ENCODE peak calls at places on chromosome 2, in ten cellular contexts. H is NCI-H2029 treated with DMSO at 0.1 percent for 48 hours; U is hippocampal formation; O is cardiac fibroblast; A is stimulated activated CD8-positive, alpha-beta memory T cell treated with anti-CD3 and anti-CD28 coated beads, Interleukin-15, amount 100 ng/mL, for 1 hour; L is kidney; M is breast epithelium; X is hypothalamus; D is HepG2; Z is stimulated activated naive CD8-positive, alpha-beta T cell treated with anti-CD3 and anti-CD28 coated beads, Interleukin-15, Interleukin-2, amounts not matched to agents 100 U/mL and 50 U/mL, for 24 hours. F is an unnamed sample.

GRCh38 chr2:202039278-202040100 is 5.8 kb downstream of the FZD7 start:
- DNase-seq in H (no peak), U (no peak), O (no peak), A (no peak), L (no peak), M (no peak), X (no peak), D (no peak), Z (no peak), F (no peak)

GRCh38 chr2:98617149-98617548 is 8.8 kb downstream of the UNC50 start:
- DNase-seq in H (no peak), U (no peak), O (no peak), A (no peak), L (no peak), M (no peak), X (no peak), D (no peak), Z (no peak), F (no peak)

GRCh38 chr2:113877651-113878594 is 12.0 kb upstream of the ACTR3 start:
- DNase-seq in H (peak), U (no peak), O (peak), A (no peak), L (no peak), M (no peak), X (no peak), D (peak), Z (no peak), F (no peak)

GRCh38 chr2:230721712-230722111 is 9.1 kb downstream of the CAB39 start:
- DNase-seq in H (no peak), U (no peak), O (peak), A (no peak), L (no peak), M (no peak), X (no peak), D (no peak), Z (no peak), F (no peak)

GRCh38 chr2:129192117-129192516 is 787.3 kb upstream of the RAB6C start:
- DNase-seq in H (no peak), U (no peak), O (no peak), A (no peak), L (no peak), M (no peak), X (no peak), D (no peak), Z (no peak), F (peak)

GRCh38 chr2:241692448-241692847 is 5.8 kb upstream of the DTYMK start:
- DNase-seq in H (no peak), U (no peak), O (peak), A (no peak), L (no peak), M (no peak), X (no peak), D (no peak), Z (no peak), F (no peak)

GRCh38 chr2:113124181-113124961 is 3.0 kb upstream of the IL1RN start:
- DNase-seq in H (no peak), U (no peak), O (peak), A (no peak), L (no peak), M (no peak), X (no peak), D (peak), Z (peak), F (no peak)

GRCh38 chr2:72806280-72806955 is 19.4 kb downstream of the EXOC6B start:
- DNase-seq in H (no peak), U (no peak), O (no peak), A (no peak), L (no peak), M (no peak), X (no peak), D (no peak), Z (no peak), F (no peak)

GRCh38 chr2:173355132-173355865 is 627 bp downstream of the CDCA7 start:
- DNase-seq in H (no peak), U (no peak), O (peak), A (no peak), L (peak), M (no peak), X (no peak), D (peak), Z (peak), F (peak)

GRCh38 chr2:237129625-237130263 is 44.1 kb downstream of the COPS8 start:
- DNase-seq in H (no peak), U (no peak), O (no peak), A (no peak), L (no peak), M (no peak), X (no peak), D (no peak), Z (no peak), F (no peak)

GRCh38 chr2:123916512-123916911 is 108.6 kb upstream of the CNTNAP5 start:
- DNase-seq in H (no peak), U (no peak), O (peak), A (no peak), L (no peak), M (no peak), X (no peak), D (no peak), Z (no peak), F (no peak)

F was measured in Karpas-422.